ENCODE peak calls at places on chromosomes 11 and 22, in five cellular contexts. One of them, this sample, is unnamed.

GRCh38 chr11:126857860-126858808 is 142.4 kb downstream of the KIRREL3 start:
- DNase-seq in adrenal gland: peak; percentile 62
- DNase-seq in choroid plexus epithelial cell: no peak
- DNase-seq in neural progenitor cell: no peak
- DNase-seq in transverse colon: no peak
- DNase-seq in this sample: no peak

GRCh38 chr11:2653930-2654739 is 45.7 kb downstream of the KCNQ1OT1 start:
- DNase-seq in adrenal gland: no peak
- DNase-seq in choroid plexus epithelial cell: no peak
- DNase-seq in neural progenitor cell: no peak
- DNase-seq in transverse colon: no peak
- DNase-seq in this sample: no peak

GRCh38 chr22:26502688-26503561 is 9.3 kb downstream of the TFIP11 start:
- DNase-seq in adrenal gland: peak; percentile 44
- DNase-seq in choroid plexus epithelial cell: peak; percentile 67
- DNase-seq in neural progenitor cell: peak; percentile 80
- DNase-seq in transverse colon: peak; percentile 55
- DNase-seq in this sample: peak; percentile 58

GRCh38 chr11:22065472-22065871 is 127.4 kb upstream of the ANO5 start:
- DNase-seq in adrenal gland: no peak
- DNase-seq in choroid plexus epithelial cell: no peak
- DNase-seq in neural progenitor cell: no peak
- DNase-seq in transverse colon: no peak
- DNase-seq in this sample: no peak

GRCh38 chr22:48644108-48644507 is 1183.6 kb downstream of the BRD1 start:
- DNase-seq in adrenal gland: no peak
- DNase-seq in choroid plexus epithelial cell: no peak
- DNase-seq in neural progenitor cell: no peak
- DNase-seq in transverse colon: no peak
- DNase-seq in this sample: no peak

GRCh38 chr22:41215926-41216325 is 10.8 kb downstream of the L3MBTL2 start:
- DNase-seq in adrenal gland: no peak
- DNase-seq in choroid plexus epithelial cell: no peak
- DNase-seq in neural progenitor cell: no peak
- DNase-seq in transverse colon: no peak
- DNase-seq in this sample: no peak

GRCh38 chr11:124586247-124586860 is 16.6 kb downstream of the OR8A1 start:
- DNase-seq in adrenal gland: peak; percentile 61
- DNase-seq in choroid plexus epithelial cell: peak; percentile 86
- DNase-seq in neural progenitor cell: peak; percentile 76
- DNase-seq in transverse colon: peak; percentile 44
- DNase-seq in this sample: peak; percentile 67

GRCh38 chr11:44624761-44625221 is 59.3 kb downstream of the CD82 start:
- DNase-seq in adrenal gland: no peak
- DNase-seq in choroid plexus epithelial cell: no peak
- DNase-seq in neural progenitor cell: no peak
- DNase-seq in transverse colon: peak; percentile 3
- DNase-seq in this sample: no peak

GRCh38 chr11:80188228-80188627 is 747.4 kb upstream of the TENM4 start:
- DNase-seq in adrenal gland: no peak
- DNase-seq in choroid plexus epithelial cell: no peak
- DNase-seq in neural progenitor cell: peak; percentile 44
- DNase-seq in transverse colon: no peak
- DNase-seq in this sample: no peak

GRCh38 chr11:3093281-3094191 is 36.3 kb upstream of the CARS1 start:
- DNase-seq in adrenal gland: no peak
- DNase-seq in choroid plexus epithelial cell: no peak
- DNase-seq in neural progenitor cell: peak; percentile 26
- DNase-seq in transverse colon: no peak
- DNase-seq in this sample: no peak

GRCh38 chr11:71232364-71232763 is 20.0 kb downstream of the SHANK2 start:
- DNase-seq in adrenal gland: no peak
- DNase-seq in choroid plexus epithelial cell: no peak
- DNase-seq in neural progenitor cell: no peak
- DNase-seq in transverse colon: no peak
- DNase-seq in this sample: no peak

GRCh38 chr11:61281581-61282250 is 13.4 kb downstream of the VWCE start:
- DNase-seq in adrenal gland: peak; percentile 45
- DNase-seq in choroid plexus epithelial cell: peak; percentile 59
- DNase-seq in neural progenitor cell: peak; percentile 89
- DNase-seq in transverse colon: peak; percentile 81
- DNase-seq in this sample: peak; percentile 91

GRCh38 chr11:44861829-44862545 is 88.7 kb downstream of the TP53I11 start:
- DNase-seq in adrenal gland: peak; percentile 90
- DNase-seq in choroid plexus epithelial cell: peak; percentile 99
- DNase-seq in neural progenitor cell: peak; percentile 58
- DNase-seq in transverse colon: peak; percentile 68
- DNase-seq in this sample: no peak

GRCh38 chr22:27668828-27669797 is 132.4 kb downstream of the MN1 start:
- DNase-seq in adrenal gland: peak; percentile 96
- DNase-seq in choroid plexus epithelial cell: peak; percentile 71
- DNase-seq in neural progenitor cell: no peak
- DNase-seq in transverse colon: peak; percentile 56
- DNase-seq in this sample: no peak

GRCh38 chr11:67648140-67648795 is 2.3 kb downstream of the ACY3 start:
- DNase-seq in adrenal gland: no peak
- DNase-seq in choroid plexus epithelial cell: no peak
- DNase-seq in neural progenitor cell: peak; percentile 77
- DNase-seq in transverse colon: peak; percentile 54
- DNase-seq in this sample: no peak

GRCh38 chr11:27701262-27702105 is 1.2 kb upstream of the BDNF start:
- DNase-seq in adrenal gland: no peak
- DNase-seq in choroid plexus epithelial cell: peak; percentile 81
- DNase-seq in neural progenitor cell: peak; percentile 55
- DNase-seq in transverse colon: peak; percentile 23
- DNase-seq in this sample: peak; percentile 65
- TF ChIP-seq CTCF in adrenal gland: no peak
- TF ChIP-seq CTCF in choroid plexus epithelial cell: peak; percentile 53
- TF ChIP-seq CTCF in neural progenitor cell: peak; percentile 32
- TF ChIP-seq CTCF in transverse colon: no peak
- TF ChIP-seq CTCF in this sample: no peak

DNA sequence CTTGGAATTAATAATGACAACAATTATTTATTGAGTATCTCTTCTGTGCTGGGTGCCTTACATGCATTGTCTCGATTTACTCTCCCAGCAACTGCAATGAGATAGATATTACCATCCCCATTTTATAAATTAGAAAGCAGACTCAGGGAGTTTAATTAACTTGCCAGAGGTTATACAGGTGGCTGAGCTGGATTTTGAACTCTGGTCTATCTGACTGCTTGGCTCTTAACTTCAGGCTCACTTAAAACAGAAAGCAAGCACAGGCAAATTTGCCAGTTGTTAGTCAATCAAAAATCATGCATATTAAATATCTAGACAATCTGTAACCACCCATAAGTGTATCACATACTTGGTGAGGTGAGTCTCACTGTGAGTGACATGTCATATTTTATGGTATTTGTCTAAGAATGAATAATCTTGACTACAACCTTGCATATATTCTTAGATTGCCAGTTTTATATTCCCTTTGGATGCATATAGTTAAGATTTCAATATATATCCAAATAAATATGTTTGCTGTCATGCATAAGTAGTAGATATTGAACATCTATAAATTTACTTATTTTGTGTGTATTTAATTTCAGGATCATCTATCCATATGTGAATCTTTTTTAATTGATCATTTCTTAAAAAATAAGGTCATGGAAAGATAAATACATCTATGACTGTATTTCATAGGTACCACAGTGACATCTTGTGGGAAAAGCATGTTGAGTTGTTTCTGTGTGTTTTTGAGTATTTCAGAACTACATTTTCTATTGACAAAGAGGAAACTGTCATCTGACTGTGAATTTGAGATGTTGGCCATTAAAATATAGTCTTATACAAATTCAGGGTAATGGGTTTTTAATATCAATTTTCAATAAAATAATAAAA is 112.0 kb upstream of the ARHGAP42 start:
- DNase-seq in adrenal gland: no peak
- DNase-seq in choroid plexus epithelial cell: peak; percentile 76
- DNase-seq in neural progenitor cell: no peak
- DNase-seq in transverse colon: no peak
- DNase-seq in this sample: no peak
- TF ChIP-seq CTCF in adrenal gland: no peak
- TF ChIP-seq CTCF in choroid plexus epithelial cell: no peak
- TF ChIP-seq CTCF in neural progenitor cell: peak; percentile 62
- TF ChIP-seq CTCF in transverse colon: no peak
- TF ChIP-seq CTCF in this sample: peak; percentile 22

GRCh38 chr22:38467904-38468760 is at the start of gene KDELR3:
- DNase-seq in adrenal gland: peak; percentile 49
- DNase-seq in choroid plexus epithelial cell: peak; percentile 67
- DNase-seq in neural progenitor cell: peak; percentile 57
- DNase-seq in transverse colon: peak; percentile 80
- DNase-seq in this sample: peak; percentile 71
- TF ChIP-seq CTCF in adrenal gland: no peak
- TF ChIP-seq CTCF in choroid plexus epithelial cell: peak; percentile 32
- TF ChIP-seq CTCF in neural progenitor cell: peak; percentile 49
- TF ChIP-seq CTCF in transverse colon: no peak
- TF ChIP-seq CTCF in this sample: peak; percentile 27

DNA sequence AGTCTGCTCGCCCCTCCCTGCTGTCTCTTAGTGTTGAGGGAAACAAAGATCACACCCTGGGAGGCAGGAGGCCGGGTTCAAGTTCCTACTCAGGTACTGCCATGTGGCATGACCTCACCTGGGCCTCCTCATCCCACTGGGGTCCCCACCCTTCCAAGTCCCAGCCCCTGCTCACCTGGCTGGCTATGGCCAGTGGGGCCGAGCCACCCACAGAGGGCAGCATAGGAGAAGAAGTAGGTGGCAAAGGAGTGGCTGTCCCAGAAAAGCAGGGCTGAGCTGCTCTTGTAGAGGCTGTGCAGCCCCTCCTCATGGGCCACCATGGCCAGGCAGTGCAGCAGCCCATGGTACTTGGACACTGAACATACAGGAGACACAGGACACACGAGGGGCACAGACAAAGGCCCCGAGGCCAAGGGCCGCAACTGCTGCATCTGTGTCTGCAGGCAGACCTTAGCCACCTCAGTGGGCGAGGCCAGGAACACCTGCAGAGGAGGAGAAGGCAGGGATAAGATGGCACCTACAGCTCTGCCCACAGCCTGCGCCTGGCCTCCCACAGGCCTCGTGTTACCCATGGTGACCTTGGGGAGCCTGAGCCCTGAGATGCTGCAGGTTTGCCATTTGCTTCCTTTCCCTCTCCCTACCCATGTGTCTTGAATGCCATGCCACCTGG is 50.6 kb upstream of the MPEG1 start:
- DNase-seq in adrenal gland: no peak
- DNase-seq in choroid plexus epithelial cell: no peak
- DNase-seq in neural progenitor cell: peak; percentile 55
- DNase-seq in transverse colon: peak; percentile 36
- DNase-seq in this sample: peak; percentile 12
- TF ChIP-seq CTCF in adrenal gland: no peak
- TF ChIP-seq CTCF in choroid plexus epithelial cell: no peak
- TF ChIP-seq CTCF in neural progenitor cell: peak; percentile 53
- TF ChIP-seq CTCF in transverse colon: peak; percentile 39
- TF ChIP-seq CTCF in this sample: no peak